ENCODE peak calls at places on chromosome 3, in seven cellular contexts. One of them, this sample, is unnamed.

GRCh38 chr3:33299395-33300081 is 22.3 kb downstream of the FBXL2 start:
- DNase-seq in vagina: no peak
- DNase-seq in IMR-90: peak
- DNase-seq in adrenal gland: no peak
- DNase-seq in GM12878: no peak
- DNase-seq in H1: no peak
- DNase-seq in Peyer's patch: no peak
- DNase-seq in this sample: peak

GRCh38 chr3:169342652-169343051 is 320.9 kb downstream of the MECOM start:
- DNase-seq in vagina: no peak
- DNase-seq in IMR-90: no peak
- DNase-seq in adrenal gland: no peak
- DNase-seq in GM12878: no peak
- DNase-seq in H1: no peak
- DNase-seq in Peyer's patch: no peak
- DNase-seq in this sample: no peak

GRCh38 chr3:165206454-165207266 is 10.5 kb upstream of the SLITRK3 start:
- DNase-seq in vagina: no peak
- DNase-seq in IMR-90: peak
- DNase-seq in adrenal gland: peak
- DNase-seq in GM12878: no peak
- DNase-seq in H1: no peak
- DNase-seq in Peyer's patch: no peak
- DNase-seq in this sample: peak

GRCh38 chr3:160928183-160928718 is 172.2 kb downstream of the PPM1L start:
- DNase-seq in vagina: no peak
- DNase-seq in IMR-90: no peak
- DNase-seq in adrenal gland: no peak
- DNase-seq in GM12878: no peak
- DNase-seq in H1: no peak
- DNase-seq in Peyer's patch: no peak
- DNase-seq in this sample: no peak

GRCh38 chr3:105351821-105352220 is 14.9 kb upstream of the ALCAM start:
- DNase-seq in vagina: no peak
- DNase-seq in IMR-90: peak
- DNase-seq in adrenal gland: no peak
- DNase-seq in GM12878: no peak
- DNase-seq in H1: no peak
- DNase-seq in Peyer's patch: no peak
- DNase-seq in this sample: no peak

GRCh38 chr3:38579551-38580449 is 69.7 kb downstream of the SCN5A start:
- DNase-seq in vagina: peak
- DNase-seq in IMR-90: peak
- DNase-seq in adrenal gland: no peak
- DNase-seq in GM12878: peak
- DNase-seq in H1: no peak
- DNase-seq in Peyer's patch: peak
- DNase-seq in this sample: no peak

GRCh38 chr3:73086071-73086494 is 24.6 kb downstream of the EBLN2 start:
- DNase-seq in vagina: no peak
- DNase-seq in IMR-90: peak
- DNase-seq in adrenal gland: peak
- DNase-seq in GM12878: no peak
- DNase-seq in H1: no peak
- DNase-seq in Peyer's patch: peak
- DNase-seq in this sample: peak

GRCh38 chr3:108241146-108241545 is 18.9 kb upstream of the IFT57 start:
- DNase-seq in vagina: no peak
- DNase-seq in IMR-90: no peak
- DNase-seq in adrenal gland: no peak
- DNase-seq in GM12878: no peak
- DNase-seq in H1: no peak
- DNase-seq in Peyer's patch: no peak
- DNase-seq in this sample: no peak

GRCh38 chr3:196992461-196993065 is 23.9 kb upstream of the PIGZ start:
- DNase-seq in vagina: no peak
- DNase-seq in IMR-90: no peak
- DNase-seq in adrenal gland: no peak
- DNase-seq in GM12878: no peak
- DNase-seq in H1: no peak
- DNase-seq in Peyer's patch: no peak
- DNase-seq in this sample: no peak

GRCh38 chr3:89067736-89068135 is 39.7 kb upstream of the EPHA3 start:
- DNase-seq in vagina: no peak
- DNase-seq in IMR-90: no peak
- DNase-seq in adrenal gland: no peak
- DNase-seq in GM12878: no peak
- DNase-seq in H1: no peak
- DNase-seq in Peyer's patch: no peak
- DNase-seq in this sample: no peak

GRCh38 chr3:87791248-87792027 is 267.4 kb downstream of the CGGBP1 start:
- DNase-seq in vagina: no peak
- DNase-seq in IMR-90: no peak
- DNase-seq in adrenal gland: no peak
- DNase-seq in GM12878: no peak
- DNase-seq in H1: no peak
- DNase-seq in Peyer's patch: no peak
- DNase-seq in this sample: no peak

GRCh38 chr3:134903840-134904239 is 108.8 kb downstream of the EPHB1 start:
- DNase-seq in vagina: no peak
- DNase-seq in IMR-90: no peak
- DNase-seq in adrenal gland: no peak
- DNase-seq in GM12878: no peak
- DNase-seq in H1: no peak
- DNase-seq in Peyer's patch: no peak
- DNase-seq in this sample: no peak

GRCh38 chr3:50620420-50620819 is 3.5 kb downstream of the MAPKAPK3 start:
- DNase-seq in vagina: no peak
- DNase-seq in IMR-90: no peak
- DNase-seq in adrenal gland: peak
- DNase-seq in GM12878: no peak
- DNase-seq in H1: no peak
- DNase-seq in Peyer's patch: no peak
- DNase-seq in this sample: no peak

GRCh38 chr3:50616003-50616769 is 765 bp upstream of the MAPKAPK3 start:
- DNase-seq in vagina: no peak
- DNase-seq in IMR-90: peak
- DNase-seq in adrenal gland: peak
- DNase-seq in GM12878: no peak
- DNase-seq in H1: peak
- DNase-seq in Peyer's patch: peak
- DNase-seq in this sample: peak

GRCh38 chr3:50616770-50617095 is 218 bp upstream of the MAPKAPK3 start:
- DNase-seq in vagina: no peak
- DNase-seq in IMR-90: peak
- DNase-seq in adrenal gland: peak
- DNase-seq in GM12878: peak
- DNase-seq in H1: peak
- DNase-seq in Peyer's patch: peak
- DNase-seq in this sample: peak

GRCh38 chr3:50617096-50617791 is at the start of gene MAPKAPK3:
- DNase-seq in vagina: no peak
- DNase-seq in IMR-90: no peak
- DNase-seq in adrenal gland: peak
- DNase-seq in GM12878: no peak
- DNase-seq in H1: no peak
- DNase-seq in Peyer's patch: peak
- DNase-seq in this sample: no peak

GRCh38 chr3:50617911-50618481 is 1.0 kb downstream of the MAPKAPK3 start:
- DNase-seq in vagina: no peak
- DNase-seq in IMR-90: no peak
- DNase-seq in adrenal gland: no peak
- DNase-seq in GM12878: no peak
- DNase-seq in H1: no peak
- DNase-seq in Peyer's patch: no peak
- DNase-seq in this sample: no peak
- TF ChIP-seq POLR2A in vagina: no peak
- TF ChIP-seq POLR2A in IMR-90: no peak
- TF ChIP-seq POLR2A in adrenal gland: no peak
- TF ChIP-seq POLR2A in GM12878: no peak
- TF ChIP-seq POLR2A in H1: no peak
- TF ChIP-seq POLR2A in Peyer's patch: no peak
- TF ChIP-seq POLR2A in this sample: no peak

GRCh38 chr3:150410311-150411105 is 2.4 kb downstream of the TSC22D2 start:
- DNase-seq in vagina: no peak
- DNase-seq in IMR-90: peak
- DNase-seq in adrenal gland: peak
- DNase-seq in GM12878: no peak
- DNase-seq in H1: no peak
- DNase-seq in Peyer's patch: peak
- DNase-seq in this sample: no peak
- TF ChIP-seq POLR2A in vagina: no peak
- TF ChIP-seq POLR2A in IMR-90: no peak
- TF ChIP-seq POLR2A in adrenal gland: no peak
- TF ChIP-seq POLR2A in GM12878: no peak
- TF ChIP-seq POLR2A in H1: no peak
- TF ChIP-seq POLR2A in Peyer's patch: no peak
- TF ChIP-seq POLR2A in this sample: no peak

GRCh38 chr3:94304953-94305352 is 242.1 kb downstream of the NSUN3 start:
- DNase-seq in vagina: no peak
- DNase-seq in IMR-90: no peak
- DNase-seq in adrenal gland: no peak
- DNase-seq in GM12878: no peak
- DNase-seq in H1: no peak
- DNase-seq in Peyer's patch: no peak
- DNase-seq in this sample: no peak
- TF ChIP-seq POLR2A in vagina: no peak
- TF ChIP-seq POLR2A in IMR-90: no peak
- TF ChIP-seq POLR2A in adrenal gland: no peak
- TF ChIP-seq POLR2A in GM12878: no peak
- TF ChIP-seq POLR2A in H1: no peak
- TF ChIP-seq POLR2A in Peyer's patch: no peak
- TF ChIP-seq POLR2A in this sample: no peak

DNA sequence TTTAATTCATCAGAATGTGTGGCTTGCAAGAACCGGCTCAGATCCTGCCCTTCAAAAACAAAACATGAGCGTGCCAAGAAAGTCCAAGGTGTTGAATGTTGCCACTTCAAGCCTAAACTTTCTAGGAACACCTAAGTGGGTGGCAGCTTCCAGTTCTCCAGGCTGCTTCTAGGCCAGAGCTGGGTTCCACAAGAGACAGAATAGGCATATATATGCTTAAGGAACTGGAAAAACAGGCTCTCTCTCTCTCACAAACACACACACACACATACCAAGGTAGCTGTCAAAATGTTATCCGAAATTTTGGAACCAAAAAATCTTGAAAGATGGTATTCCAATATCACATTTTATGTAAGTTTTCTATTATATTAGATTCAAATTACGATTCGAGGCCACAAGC is 873 bp upstream of the ADIPOQ start:
- DNase-seq in vagina: no peak
- DNase-seq in IMR-90: no peak
- DNase-seq in adrenal gland: no peak
- DNase-seq in GM12878: no peak
- DNase-seq in H1: no peak
- DNase-seq in Peyer's patch: no peak
- DNase-seq in this sample: no peak
- TF ChIP-seq POLR2A in vagina: no peak
- TF ChIP-seq POLR2A in IMR-90: no peak
- TF ChIP-seq POLR2A in adrenal gland: no peak
- TF ChIP-seq POLR2A in GM12878: no peak
- TF ChIP-seq POLR2A in H1: no peak
- TF ChIP-seq POLR2A in Peyer's patch: no peak
- TF ChIP-seq POLR2A in this sample: no peak

This sample was measured in HCT116.